ENCODE peak calls at places on chromosome 18, in four cellular contexts. G is WTC11, E is Calu3, J is mammary epithelial cell. T is an unnamed sample.

GRCh38 chr18:7684966-7685365 is 117.8 kb downstream of the PTPRM start:
- DNase-seq in G (no peak), E (no peak), J (peak), T (no peak)

GRCh38 chr18:58784601-58785137 is 80.0 kb upstream of the ZNF532 start:
- DNase-seq in G (no peak), E (peak), J (no peak), T (peak)

GRCh38 chr18:58562146-58562998 is 66.5 kb downstream of the ALPK2 start:
- DNase-seq in G (no peak), E (no peak), J (no peak), T (no peak)

GRCh38 chr18:998976-999375 is 94.3 kb downstream of the ADCYAP1 start:
- DNase-seq in G (no peak), E (no peak), J (no peak), T (no peak)

GRCh38 chr18:71027531-71027930 is 738.7 kb downstream of the SOCS6 start:
- DNase-seq in G (no peak), E (peak), J (no peak), T (no peak)

GRCh38 chr18:46481847-46482245 is 175.2 kb downstream of the LOXHD1 start:
- DNase-seq in G (no peak), E (no peak), J (peak), T (no peak)

GRCh38 chr18:3323900-3324299 is 62.0 kb downstream of the MYL12B start:
- DNase-seq in G (no peak), E (no peak), J (no peak), T (no peak)

GRCh38 chr18:8654482-8655451 is 45.5 kb downstream of the RAB12 start:
- DNase-seq in G (no peak), E (no peak), J (no peak), T (no peak)

GRCh38 chr18:72542993-72543361 is 1.2 kb downstream of the CBLN2 start:
- DNase-seq in G (peak), E (no peak), J (peak), T (peak)

GRCh38 chr18:57859314-57859713 is 56.2 kb upstream of the ATP8B1 start:
- DNase-seq in G (peak), E (peak), J (peak), T (no peak)

GRCh38 chr18:11800947-11801346 is 50.3 kb upstream of the CHMP1B start:
- DNase-seq in G (no peak), E (no peak), J (no peak), T (no peak)

GRCh38 chr18:57437782-57438668 is 2.9 kb downstream of the ONECUT2 start:
- DNase-seq in G (peak), E (peak), J (peak), T (peak)

GRCh38 chr18:53380063-53380639 is 844.3 kb downstream of the MBD2 start:
- DNase-seq in G (no peak), E (peak), J (peak), T (peak)
- TF ChIP-seq CTCF in G (peak), E (peak), J (peak), T (peak)

GRCh38 chr18:67621025-67621713 is 104.6 kb upstream of the DSEL start:
- DNase-seq in G (no peak), E (peak), J (no peak), T (no peak)
- TF ChIP-seq CTCF in G (no peak), E (no peak), J (no peak), T (no peak)

GRCh38 chr18:48348739-48349138 is 60.4 kb downstream of the ZBTB7C start:
- DNase-seq in G (no peak), E (no peak), J (no peak), T (no peak)

GRCh38 chr18:48347756-48348326 is 61.3 kb downstream of the ZBTB7C start:
- DNase-seq in G (no peak), E (no peak), J (no peak), T (no peak)

GRCh38 chr18:48342588-48342987 is 66.6 kb downstream of the ZBTB7C start:
- DNase-seq in G (no peak), E (no peak), J (no peak), T (no peak)

GRCh38 chr18:48342125-48342524 is 67.1 kb downstream of the ZBTB7C start:
- DNase-seq in G (no peak), E (no peak), J (no peak), T (no peak)

DNA sequence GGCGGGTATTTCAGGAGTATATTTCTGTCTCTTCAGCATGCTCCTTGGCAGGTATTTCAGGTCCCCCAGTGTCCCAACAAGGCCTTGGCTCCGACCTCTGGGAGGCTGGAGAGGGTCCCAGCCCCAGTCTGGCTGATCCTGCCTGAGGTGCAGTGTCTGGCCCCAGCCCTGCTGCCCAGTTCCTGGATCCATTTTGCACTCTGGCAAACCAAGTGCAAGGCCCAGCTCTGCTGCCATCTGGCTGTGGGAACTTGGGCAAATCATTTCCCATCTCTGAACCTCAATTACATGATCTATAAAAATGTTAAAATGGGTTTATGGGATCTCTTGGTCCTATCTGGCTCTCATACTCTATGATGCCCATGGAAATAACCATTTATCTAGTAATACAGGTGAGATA is 63.6 kb downstream of the ZBTB7C start:
- DNase-seq in G (peak), E (peak), J (no peak), T (no peak)
- TF ChIP-seq CTCF in G (no peak), E (no peak), J (peak), T (no peak)

GRCh38 chr18:75130591-75131274 is 78.2 kb downstream of the PTGR3 start:
- DNase-seq in G (no peak), E (no peak), J (no peak), T (no peak)
- TF ChIP-seq CTCF in G (no peak), E (no peak), J (no peak), T (no peak)

GRCh38 chr18:30967701-30968100 is 74.8 kb downstream of the DSC3 start:
- DNase-seq in G (no peak), E (no peak), J (no peak), T (no peak)

GRCh38 chr18:30971338-30971956 is 71.1 kb downstream of the DSC3 start:
- DNase-seq in G (no peak), E (no peak), J (no peak), T (no peak)

GRCh38 chr18:30965237-30965636 is 77.3 kb downstream of the DSC3 start:
- DNase-seq in G (no peak), E (no peak), J (no peak), T (no peak)

GRCh38 chr18:30969670-30970069 is 72.9 kb downstream of the DSC3 start:
- DNase-seq in G (no peak), E (no peak), J (no peak), T (no peak)

GRCh38 chr18:30970201-30970816 is 72.2 kb downstream of the DSC3 start:
- DNase-seq in G (no peak), E (peak), J (peak), T (peak)
- TF ChIP-seq CTCF in G (peak), E (peak), J (peak), T (peak)

GRCh38 chr18:24023185-24023814 is 8.7 kb downstream of the TTC39C start:
- DNase-seq in G (peak), E (peak), J (no peak), T (no peak)
- TF ChIP-seq CTCF in G (no peak), E (peak), J (no peak), T (peak)

DNA sequence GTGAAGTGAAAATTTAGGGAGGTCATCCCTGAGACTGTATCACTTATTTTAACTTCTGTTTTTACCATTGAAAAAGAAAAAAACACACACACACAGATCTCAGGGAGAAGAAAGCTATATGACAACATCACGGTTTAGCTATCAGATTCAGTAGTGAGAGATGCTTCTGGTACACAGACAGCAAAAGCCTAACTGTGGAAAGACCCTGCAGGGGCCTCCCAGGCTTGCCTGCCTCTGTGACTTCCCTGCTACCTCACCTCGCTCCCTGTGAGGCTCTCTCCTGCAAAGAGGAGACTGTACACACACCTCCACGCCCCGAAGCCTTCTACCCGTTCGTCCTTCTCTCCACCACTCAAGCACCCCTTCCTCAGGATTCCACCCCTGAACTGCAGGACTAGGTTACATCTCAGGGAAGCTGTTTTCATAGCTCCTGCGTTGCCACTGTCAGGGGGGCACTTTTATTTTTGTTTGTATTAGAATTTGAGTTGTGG is 86.3 kb downstream of the EPB41L3 start:
- DNase-seq in G (no peak), E (no peak), J (no peak), T (no peak)
- TF ChIP-seq CTCF in G (no peak), E (no peak), J (no peak), T (no peak)